ENCODE peak calls at places on chromosomes 2 and 18, in four cellular contexts. D, J, E and R are unnamed samples.

GRCh38 chr2:29817846-29818680 is 103.3 kb downstream of the ALK start:
- DNase-seq in D (no peak), J (no peak), E (no peak), R (no peak)

GRCh38 chr2:109410021-109410815 is 203.5 kb downstream of the SEPTIN10 start:
- DNase-seq in D (no peak), J (no peak), E (no peak), R (no peak)

GRCh38 chr2:102698369-102699111 is 63.3 kb upstream of the TMEM182 start:
- DNase-seq in D (no peak), J (peak; percentile 23), E (no peak), R (no peak)

GRCh38 chr2:159136405-159136804 is 150.1 kb downstream of the WDSUB1 start:
- DNase-seq in D (no peak), J (no peak), E (no peak), R (no peak)

GRCh38 chr18:49258938-49259337 is 201.5 kb downstream of the DYM start:
- DNase-seq in D (no peak), J (no peak), E (no peak), R (no peak)

GRCh38 chr2:673615-674318 is 3.4 kb downstream of the TMEM18 start:
- DNase-seq in D (no peak), J (no peak), E (no peak), R (peak; percentile 48)

GRCh38 chr2:173326806-173327205 is 27.9 kb upstream of the CDCA7 start:
- DNase-seq in D (no peak), J (no peak), E (no peak), R (no peak)

GRCh38 chr2:201971516-201972228 is 62.0 kb upstream of the FZD7 start:
- DNase-seq in D (no peak), J (no peak), E (no peak), R (no peak)

GRCh38 chr2:160494243-160494642 is 636 bp upstream of the RBMS1 start:
- DNase-seq in D (no peak), J (no peak), E (no peak), R (peak; percentile 41)

GRCh38 chr2:186201371-186201770 is 284.7 kb upstream of the ZC3H15 start:
- DNase-seq in D (no peak), J (no peak), E (no peak), R (no peak)

GRCh38 chr2:172394008-172394407 is 33.4 kb upstream of the ITGA6 start:
- DNase-seq in D (no peak), J (no peak), E (no peak), R (no peak)

GRCh38 chr2:9380702-9381628 is 42.4 kb downstream of the ITGB1BP1 start:
- DNase-seq in D (peak; percentile 85), J (no peak), E (no peak), R (peak; percentile 68)

GRCh38 chr18:75844102-75844604 is 416.6 kb upstream of the SMIM21 start:
- DNase-seq in D (no peak), J (no peak), E (no peak), R (no peak)

GRCh38 chr2:88698027-88698413 is 6.5 kb downstream of the RPIA start:
- DNase-seq in D (no peak), J (no peak), E (no peak), R (no peak)

GRCh38 chr18:9766076-9766481 is 58.0 kb downstream of the RAB31 start:
- DNase-seq in D (no peak), J (no peak), E (no peak), R (no peak)

GRCh38 chr18:8380006-8380405 is 229.2 kb upstream of the RAB12 start:
- DNase-seq in D (no peak), J (no peak), E (no peak), R (no peak)

GRCh38 chr2:144358531-144358930 is 161.4 kb downstream of the ZEB2 start:
- DNase-seq in D (no peak), J (no peak), E (no peak), R (no peak)

GRCh38 chr2:144358979-144359541 is 160.9 kb downstream of the ZEB2 start:
- DNase-seq in D (no peak), J (peak; percentile 55), E (peak; percentile 75), R (peak; percentile 57)

GRCh38 chr2:144356402-144356801 is 163.5 kb downstream of the ZEB2 start:
- DNase-seq in D (no peak), J (no peak), E (no peak), R (no peak)

GRCh38 chr2:144359684-144360083 is 160.2 kb downstream of the ZEB2 start:
- DNase-seq in D (no peak), J (no peak), E (no peak), R (no peak)

DNA sequence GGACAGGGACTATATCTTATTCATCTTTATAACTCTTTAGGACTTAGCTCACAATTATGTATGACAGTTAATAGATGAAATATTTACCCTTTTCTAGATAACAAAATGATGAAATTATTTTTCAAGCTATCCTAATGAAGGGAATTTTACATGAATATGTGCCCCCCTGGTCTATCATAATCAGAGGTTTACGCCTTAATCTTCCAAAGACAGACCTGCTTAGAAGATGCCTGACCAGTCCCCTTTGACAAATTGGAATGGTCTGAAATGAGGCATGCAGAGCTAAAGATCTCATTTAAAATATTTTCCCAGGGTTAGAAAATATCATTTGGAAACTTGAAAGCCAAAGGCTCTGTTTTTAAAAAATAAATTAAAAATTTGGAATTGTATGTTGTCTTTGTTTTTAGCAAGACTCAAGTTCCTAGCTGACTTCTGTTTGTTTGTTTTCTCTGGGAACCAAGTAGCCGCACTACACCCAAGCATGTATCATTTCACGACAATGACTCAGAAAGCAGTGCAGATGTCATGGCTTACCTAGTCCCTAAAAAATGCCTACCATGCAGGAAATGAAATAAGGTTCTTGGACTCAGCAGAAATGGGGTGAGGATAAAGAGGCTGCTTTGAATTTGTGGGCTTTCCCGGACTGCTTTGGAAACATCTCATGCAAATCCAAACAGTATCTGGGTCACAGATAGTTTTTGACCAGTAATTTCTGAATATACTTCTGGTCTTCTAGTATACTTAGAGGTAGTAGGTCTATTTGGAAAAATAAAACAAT is 162.1 kb downstream of the ZEB2 start:
- DNase-seq in D (peak; percentile 20), J (peak; percentile 54), E (peak; percentile 85), R (peak; percentile 92)
- TF ChIP-seq POLR2AphosphoS5 in D (no peak), J (no peak), E (peak; percentile 39), R (peak; percentile 65)

GRCh38 chr2:239946570-239947311 is 78.4 kb downstream of the NDUFA10 start:
- DNase-seq in D (no peak), J (no peak), E (no peak), R (no peak)
- TF ChIP-seq MYC in D (no peak), J (no peak), E (no peak), R (no peak)

GRCh38 chr2:219662566-219662965 is 35.1 kb downstream of the SLC4A3 start:
- DNase-seq in D (no peak), J (no peak), E (no peak), R (no peak)
- H3K9me3 ChIP-seq in D (peaks cover 24% of the 10 kb centered on the region), J (peaks cover 9% of the 10 kb centered on the region), E (peaks cover 8% of the 10 kb centered on the region), R (no peaks in the 10 kb centered on the region)

GRCh38 chr2:231672617-231673347 is 35.5 kb upstream of the PTMA start:
- DNase-seq in D (peak; percentile 71), J (peak; percentile 79), E (peak; percentile 71), R (no peak)
- TF ChIP-seq POLR2AphosphoS5 in D (no peak), J (no peak), E (peak; percentile 70), R (no peak)

DNA sequence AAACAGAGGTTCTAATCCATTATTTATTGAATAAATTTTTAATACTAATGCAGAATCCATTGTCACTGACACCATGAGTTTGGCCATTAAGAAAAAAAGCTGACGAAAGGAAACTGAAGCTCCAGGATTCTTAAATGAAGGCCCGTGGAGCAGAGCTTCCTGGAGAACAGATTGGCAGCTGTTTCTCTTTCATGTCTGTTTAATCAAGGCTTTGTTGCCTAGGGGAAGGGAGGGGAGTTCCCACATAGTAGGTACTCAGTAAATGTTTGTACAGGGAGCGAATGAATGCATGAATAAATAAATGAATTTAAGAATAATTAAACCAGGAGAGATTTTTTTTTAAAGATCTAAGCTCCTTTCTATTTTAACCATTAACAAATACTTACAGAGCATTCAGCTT is 315.0 kb upstream of the KLHL29 start:
- DNase-seq in D (no peak), J (no peak), E (no peak), R (no peak)
- TF ChIP-seq MYC in D (no peak), J (no peak), E (no peak), R (no peak)

GRCh38 chr18:35246831-35247230 is 6.0 kb downstream of the ZNF397 start:
- DNase-seq in D (no peak), J (no peak), E (no peak), R (no peak)

GRCh38 chr18:35248429-35248828 is 7.6 kb downstream of the ZNF397 start:
- DNase-seq in D (no peak), J (no peak), E (no peak), R (no peak)

GRCh38 chr18:35245719-35246317 is 5.0 kb downstream of the ZNF397 start:
- DNase-seq in D (no peak), J (no peak), E (no peak), R (no peak)

GRCh38 chr18:35244671-35245070 is 3.8 kb downstream of the ZNF397 start:
- DNase-seq in D (no peak), J (no peak), E (no peak), R (no peak)

GRCh38 chr18:35247412-35248249 is 6.8 kb downstream of the ZNF397 start:
- DNase-seq in D (no peak), J (no peak), E (no peak), R (no peak)
- H3K9me3 ChIP-seq in D (peaks cover 2% of the 10 kb centered on the region), J (peaks cover 14% of the 10 kb centered on the region), E (peaks cover 46% of the 10 kb centered on the region), R (peaks cover 10% of the 10 kb centered on the region)

DNA sequence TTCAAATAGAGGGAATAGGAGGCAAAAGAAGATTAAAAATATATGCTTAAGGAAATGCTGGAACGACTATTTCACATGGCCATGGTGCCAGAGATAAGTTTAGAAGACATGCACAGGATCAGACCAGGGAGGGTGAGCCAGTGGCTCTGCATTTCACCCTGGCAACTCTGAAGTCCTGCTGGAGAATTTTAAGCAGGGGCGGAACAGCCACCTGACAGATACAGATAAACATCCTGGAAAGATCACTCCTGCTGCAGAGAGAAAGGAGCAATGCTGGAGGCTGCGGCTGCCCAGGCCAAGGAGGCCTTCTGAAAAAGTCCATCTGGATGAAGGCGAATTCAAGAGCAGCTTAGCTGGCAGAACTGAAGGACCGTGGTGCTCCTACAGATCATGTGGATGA is 755.9 kb downstream of the RNF144A start:
- DNase-seq in D (no peak), J (no peak), E (no peak), R (no peak)
- TF ChIP-seq POLR2AphosphoS5 in D (no peak), J (no peak), E (no peak), R (no peak)

GRCh38 chr18:54679318-54680149 is 88.5 kb downstream of the DYNAP start:
- DNase-seq in D (peak; percentile 25), J (peak; percentile 30), E (peak; percentile 9), R (peak; percentile 79)

GRCh38 chr18:54690198-54690597 is 99.2 kb downstream of the DYNAP start:
- DNase-seq in D (no peak), J (no peak), E (no peak), R (peak; percentile 55)

GRCh38 chr18:54689319-54689718 is 98.3 kb downstream of the DYNAP start:
- DNase-seq in D (no peak), J (no peak), E (no peak), R (no peak)

DNA sequence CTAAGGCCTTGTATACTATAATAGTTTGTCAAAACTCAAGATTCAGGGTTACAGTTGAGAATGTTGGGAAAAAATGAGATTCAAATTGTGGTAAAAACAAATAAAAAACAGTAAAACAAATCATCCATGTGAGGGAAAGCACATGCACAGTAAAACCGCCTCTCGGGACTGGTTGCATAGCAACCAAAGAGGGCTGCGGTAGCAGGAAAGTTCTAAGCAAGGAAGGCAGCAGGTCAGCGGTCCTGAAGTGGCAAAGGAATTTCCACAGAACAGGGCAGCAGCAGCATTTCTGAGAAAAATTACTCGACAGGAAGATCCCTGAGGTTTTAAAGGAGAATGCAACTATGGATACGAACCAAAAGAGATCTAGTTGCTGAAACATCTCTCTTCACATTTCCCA is 93.7 kb downstream of the DYNAP start:
- DNase-seq in D (no peak), J (peak; percentile 6), E (no peak), R (peak; percentile 2)
- TF ChIP-seq MYC in D (no peak), J (no peak), E (no peak), R (no peak)